ENCODE peak calls at places on chromosome X, in nine cellular contexts. One of them, this sample, is unnamed.

GRCh38 chrX:17511556-17511955 is 136.6 kb downstream of the NHS start:
- DNase-seq in Peyer's patch: no peak
- DNase-seq in WERI-Rb-1: no peak
- DNase-seq in heart left ventricle: no peak
- DNase-seq in pancreas: no peak
- DNase-seq in SK-N-SH: no peak
- DNase-seq in uterus: no peak
- DNase-seq in right cardiac atrium: no peak
- DNase-seq in upper lobe of right lung: no peak
- DNase-seq in this sample: no peak

GRCh38 chrX:151505796-151506195 is 57.7 kb upstream of the PASD1 start:
- DNase-seq in Peyer's patch: no peak
- DNase-seq in right cardiac atrium: no peak
- DNase-seq in WERI-Rb-1: peak; percentile 82
- DNase-seq in upper lobe of right lung: no peak
- DNase-seq in SK-N-SH: peak; percentile 4
- DNase-seq in pancreas: no peak
- DNase-seq in heart left ventricle: peak; percentile 28
- DNase-seq in uterus: no peak
- DNase-seq in this sample: no peak

GRCh38 chrX:37425370-37425769 is 76.2 kb downstream of the PRRG1 start:
- DNase-seq in Peyer's patch: no peak
- DNase-seq in uterus: no peak
- DNase-seq in right cardiac atrium: no peak
- DNase-seq in SK-N-SH: no peak
- DNase-seq in WERI-Rb-1: no peak
- DNase-seq in pancreas: no peak
- DNase-seq in heart left ventricle: no peak
- DNase-seq in upper lobe of right lung: no peak
- DNase-seq in this sample: no peak

GRCh38 chrX:77505227-77505626 is 58.0 kb downstream of the FGF16 start:
- DNase-seq in uterus: no peak
- DNase-seq in upper lobe of right lung: no peak
- DNase-seq in WERI-Rb-1: no peak
- DNase-seq in Peyer's patch: no peak
- DNase-seq in pancreas: no peak
- DNase-seq in right cardiac atrium: no peak
- DNase-seq in SK-N-SH: no peak
- DNase-seq in heart left ventricle: no peak
- DNase-seq in this sample: no peak

GRCh38 chrX:131837325-131837724 is 185.8 kb upstream of the STK26 start:
- DNase-seq in upper lobe of right lung: no peak
- DNase-seq in heart left ventricle: no peak
- DNase-seq in SK-N-SH: no peak
- DNase-seq in Peyer's patch: no peak
- DNase-seq in WERI-Rb-1: no peak
- DNase-seq in right cardiac atrium: no peak
- DNase-seq in pancreas: no peak
- DNase-seq in uterus: no peak
- DNase-seq in this sample: no peak

GRCh38 chrX:141632124-141632523 is 42.6 kb downstream of the SPANXA2 start:
- DNase-seq in WERI-Rb-1: no peak
- DNase-seq in uterus: no peak
- DNase-seq in heart left ventricle: no peak
- DNase-seq in right cardiac atrium: no peak
- DNase-seq in upper lobe of right lung: no peak
- DNase-seq in SK-N-SH: no peak
- DNase-seq in pancreas: no peak
- DNase-seq in Peyer's patch: no peak
- DNase-seq in this sample: no peak

GRCh38 chrX:19334945-19335626 is 8.6 kb upstream of the PDHA1 start:
- DNase-seq in Peyer's patch: no peak
- DNase-seq in right cardiac atrium: no peak
- DNase-seq in SK-N-SH: no peak
- DNase-seq in pancreas: no peak
- DNase-seq in uterus: no peak
- DNase-seq in WERI-Rb-1: peak; percentile 44
- DNase-seq in heart left ventricle: no peak
- DNase-seq in upper lobe of right lung: no peak
- DNase-seq in this sample: no peak

GRCh38 chrX:153717445-153717844 is 6.7 kb downstream of the BCAP31 start:
- DNase-seq in uterus: no peak
- DNase-seq in upper lobe of right lung: no peak
- DNase-seq in pancreas: no peak
- DNase-seq in right cardiac atrium: no peak
- DNase-seq in Peyer's patch: no peak
- DNase-seq in WERI-Rb-1: no peak
- DNase-seq in SK-N-SH: no peak
- DNase-seq in heart left ventricle: no peak
- DNase-seq in this sample: no peak

GRCh38 chrX:10001496-10001895 is 34.3 kb downstream of the CLDN34 start:
- DNase-seq in WERI-Rb-1: no peak
- DNase-seq in uterus: no peak
- DNase-seq in upper lobe of right lung: no peak
- DNase-seq in SK-N-SH: no peak
- DNase-seq in pancreas: no peak
- DNase-seq in right cardiac atrium: no peak
- DNase-seq in heart left ventricle: no peak
- DNase-seq in Peyer's patch: no peak
- DNase-seq in this sample: no peak

GRCh38 chrX:75603833-75604232 is 81.0 kb upstream of the ZDHHC15 start:
- DNase-seq in right cardiac atrium: no peak
- DNase-seq in upper lobe of right lung: no peak
- DNase-seq in pancreas: no peak
- DNase-seq in uterus: no peak
- DNase-seq in SK-N-SH: peak; percentile 42
- DNase-seq in WERI-Rb-1: no peak
- DNase-seq in Peyer's patch: no peak
- DNase-seq in heart left ventricle: no peak
- DNase-seq in this sample: no peak

GRCh38 chrX:118594697-118595420 is 99.2 kb downstream of the DOCK11 start:
- DNase-seq in heart left ventricle: no peak
- DNase-seq in right cardiac atrium: no peak
- DNase-seq in pancreas: no peak
- DNase-seq in Peyer's patch: no peak
- DNase-seq in uterus: no peak
- DNase-seq in SK-N-SH: no peak
- DNase-seq in WERI-Rb-1: no peak
- DNase-seq in upper lobe of right lung: no peak
- DNase-seq in this sample: no peak

GRCh38 chrX:40152173-40152705 is 54.5 kb upstream of the BCOR start:
- DNase-seq in heart left ventricle: peak; percentile 57
- DNase-seq in pancreas: peak; percentile 49
- DNase-seq in WERI-Rb-1: no peak
- DNase-seq in SK-N-SH: peak; percentile 64
- DNase-seq in right cardiac atrium: no peak
- DNase-seq in upper lobe of right lung: peak; percentile 74
- DNase-seq in Peyer's patch: no peak
- DNase-seq in uterus: no peak
- DNase-seq in this sample: no peak

DNA sequence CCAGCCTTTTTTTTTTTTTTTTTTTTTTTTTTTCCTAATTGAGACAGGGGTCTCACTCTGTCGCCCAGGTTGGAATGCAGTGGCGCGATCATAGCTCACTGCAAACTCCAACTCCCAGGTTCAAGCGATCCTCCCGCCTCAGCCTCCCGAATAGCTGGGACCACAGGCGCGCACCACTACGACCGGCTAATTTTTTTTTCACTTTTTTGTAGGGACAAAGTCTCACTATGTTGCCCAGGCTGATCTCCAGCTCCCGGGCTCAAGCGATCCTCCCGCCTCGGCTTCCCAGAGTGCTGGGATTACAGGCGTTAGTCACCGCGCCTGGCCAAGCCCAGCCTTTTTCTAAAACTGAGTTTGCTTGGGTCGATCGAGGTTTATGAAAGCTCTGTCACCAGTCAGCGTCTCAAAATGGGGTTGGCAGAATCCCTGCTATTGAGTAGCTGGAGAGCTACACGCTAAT is 1.3 kb upstream of the OTUD5 start:
- DNase-seq in Peyer's patch: peak; percentile 70
- DNase-seq in uterus: peak; percentile 51
- DNase-seq in heart left ventricle: peak; percentile 50
- DNase-seq in SK-N-SH: no peak
- DNase-seq in pancreas: peak; percentile 53
- DNase-seq in upper lobe of right lung: peak; percentile 64
- DNase-seq in WERI-Rb-1: peak; percentile 30
- DNase-seq in right cardiac atrium: peak; percentile 62
- DNase-seq in this sample: peak; percentile 19
- H3K9me3 ChIP-seq in Peyer's patch: no peaks in the 10 kb centered on the region
- H3K9me3 ChIP-seq in uterus: no peaks in the 10 kb centered on the region
- H3K9me3 ChIP-seq in heart left ventricle: no peaks in the 10 kb centered on the region
- H3K9me3 ChIP-seq in SK-N-SH: no peaks in the 10 kb centered on the region
- H3K9me3 ChIP-seq in pancreas: no peaks in the 10 kb centered on the region
- H3K9me3 ChIP-seq in upper lobe of right lung: no peaks in the 10 kb centered on the region
- H3K9me3 ChIP-seq in WERI-Rb-1: peaks cover 5% of the 10 kb centered on the region
- H3K9me3 ChIP-seq in right cardiac atrium: no peaks in the 10 kb centered on the region
- H3K9me3 ChIP-seq in this sample: no peaks in the 10 kb centered on the region

GRCh38 chrX:149630681-149631292 is 805 bp downstream of the TMEM185A start:
- DNase-seq in upper lobe of right lung: no peak
- DNase-seq in WERI-Rb-1: no peak
- DNase-seq in uterus: no peak
- DNase-seq in pancreas: no peak
- DNase-seq in Peyer's patch: no peak
- DNase-seq in SK-N-SH: peak; percentile 37
- DNase-seq in right cardiac atrium: no peak
- DNase-seq in heart left ventricle: no peak
- DNase-seq in this sample: no peak

GRCh38 chrX:149628280-149628679 is 3.3 kb downstream of the TMEM185A start:
- DNase-seq in Peyer's patch: no peak
- DNase-seq in heart left ventricle: no peak
- DNase-seq in uterus: no peak
- DNase-seq in pancreas: no peak
- DNase-seq in WERI-Rb-1: no peak
- DNase-seq in upper lobe of right lung: no peak
- DNase-seq in SK-N-SH: no peak
- DNase-seq in right cardiac atrium: no peak
- DNase-seq in this sample: no peak

GRCh38 chrX:149628768-149629167 is 2.8 kb downstream of the TMEM185A start:
- DNase-seq in pancreas: no peak
- DNase-seq in heart left ventricle: no peak
- DNase-seq in upper lobe of right lung: no peak
- DNase-seq in uterus: no peak
- DNase-seq in SK-N-SH: no peak
- DNase-seq in Peyer's patch: no peak
- DNase-seq in WERI-Rb-1: no peak
- DNase-seq in right cardiac atrium: no peak
- DNase-seq in this sample: no peak

GRCh38 chrX:149631293-149632165 is at the start of gene TMEM185A:
- DNase-seq in right cardiac atrium: peak; percentile 76
- DNase-seq in SK-N-SH: peak; percentile 88
- DNase-seq in heart left ventricle: peak; percentile 80
- DNase-seq in uterus: peak; percentile 47
- DNase-seq in Peyer's patch: peak; percentile 79
- DNase-seq in WERI-Rb-1: peak; percentile 73
- DNase-seq in pancreas: peak; percentile 72
- DNase-seq in upper lobe of right lung: peak; percentile 86
- DNase-seq in this sample: no peak

DNA sequence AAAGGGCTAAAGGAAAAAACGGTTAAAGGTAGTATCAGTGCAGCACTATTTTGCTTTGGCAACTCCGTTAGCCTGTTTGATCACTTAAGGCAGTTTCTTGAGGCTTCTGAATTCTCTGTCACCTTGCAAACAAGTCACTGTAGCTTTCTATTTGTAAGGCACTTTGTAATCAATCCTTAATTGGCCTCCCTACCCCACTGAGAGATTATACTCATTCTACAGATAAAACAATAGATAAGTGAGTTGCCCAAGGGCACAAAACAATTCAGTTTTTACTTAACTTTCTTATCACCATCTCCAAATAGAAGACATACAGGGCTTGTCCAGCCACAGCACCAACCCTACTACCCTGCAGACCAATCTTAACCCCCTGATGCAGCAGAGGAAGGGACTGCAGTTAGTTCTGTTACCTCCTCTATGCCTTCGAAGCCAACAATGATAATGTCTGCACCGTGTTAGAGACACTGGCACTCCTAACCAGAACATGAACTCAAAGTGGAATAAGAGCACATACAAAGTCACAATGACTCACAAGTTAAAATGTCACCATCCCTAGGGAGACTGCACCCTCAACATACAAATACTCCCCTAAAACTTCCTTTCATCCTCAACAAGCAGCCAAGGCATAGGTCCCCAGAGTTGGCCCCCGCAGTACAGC is 1.7 kb downstream of the TMEM185A start:
- DNase-seq in right cardiac atrium: no peak
- DNase-seq in pancreas: no peak
- DNase-seq in SK-N-SH: no peak
- DNase-seq in uterus: no peak
- DNase-seq in upper lobe of right lung: no peak
- DNase-seq in WERI-Rb-1: no peak
- DNase-seq in heart left ventricle: no peak
- DNase-seq in Peyer's patch: no peak
- DNase-seq in this sample: no peak
- H3K4me3 ChIP-seq in right cardiac atrium: peak overlapping the region; percentile 62
- H3K4me3 ChIP-seq in pancreas: no peak overlapping the region
- H3K4me3 ChIP-seq in SK-N-SH: peak overlapping the region; percentile 64
- H3K4me3 ChIP-seq in uterus: no peak overlapping the region
- H3K4me3 ChIP-seq in upper lobe of right lung: no peak overlapping the region
- H3K4me3 ChIP-seq in WERI-Rb-1: no peak overlapping the region
- H3K4me3 ChIP-seq in heart left ventricle: peak overlapping the region; percentile 71
- H3K4me3 ChIP-seq in Peyer's patch: no peak overlapping the region
- H3K4me3 ChIP-seq in this sample: no peak overlapping the region

DNA sequence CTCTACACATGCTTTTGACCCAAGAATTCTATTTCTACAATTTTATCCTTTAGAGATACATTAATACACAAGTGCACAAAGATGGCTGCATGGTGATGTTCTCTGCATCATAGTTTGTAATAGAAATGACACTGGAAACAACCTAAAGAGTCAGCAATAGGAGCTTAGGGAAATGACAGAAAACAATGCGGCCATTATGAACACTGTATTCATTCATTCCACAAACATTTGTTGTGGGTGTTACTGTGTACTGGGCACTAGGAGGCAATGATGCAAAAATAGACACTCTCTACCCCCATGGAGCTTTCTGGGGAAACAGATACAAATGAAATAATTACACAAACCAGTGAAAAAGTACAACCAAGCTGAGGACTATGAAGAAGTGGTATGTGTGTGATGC is 32.0 kb downstream of the IDS start:
- DNase-seq in right cardiac atrium: no peak
- DNase-seq in uterus: no peak
- DNase-seq in upper lobe of right lung: no peak
- DNase-seq in pancreas: no peak
- DNase-seq in Peyer's patch: no peak
- DNase-seq in SK-N-SH: no peak
- DNase-seq in WERI-Rb-1: no peak
- DNase-seq in heart left ventricle: no peak
- DNase-seq in this sample: no peak
- H3K9me3 ChIP-seq in right cardiac atrium: no peaks in the 10 kb centered on the region
- H3K9me3 ChIP-seq in uterus: no peaks in the 10 kb centered on the region
- H3K9me3 ChIP-seq in upper lobe of right lung: no peaks in the 10 kb centered on the region
- H3K9me3 ChIP-seq in pancreas: no peaks in the 10 kb centered on the region
- H3K9me3 ChIP-seq in Peyer's patch: no peaks in the 10 kb centered on the region
- H3K9me3 ChIP-seq in SK-N-SH: no peaks in the 10 kb centered on the region
- H3K9me3 ChIP-seq in WERI-Rb-1: no peaks in the 10 kb centered on the region
- H3K9me3 ChIP-seq in heart left ventricle: no peaks in the 10 kb centered on the region
- H3K9me3 ChIP-seq in this sample: no peaks in the 10 kb centered on the region

DNA sequence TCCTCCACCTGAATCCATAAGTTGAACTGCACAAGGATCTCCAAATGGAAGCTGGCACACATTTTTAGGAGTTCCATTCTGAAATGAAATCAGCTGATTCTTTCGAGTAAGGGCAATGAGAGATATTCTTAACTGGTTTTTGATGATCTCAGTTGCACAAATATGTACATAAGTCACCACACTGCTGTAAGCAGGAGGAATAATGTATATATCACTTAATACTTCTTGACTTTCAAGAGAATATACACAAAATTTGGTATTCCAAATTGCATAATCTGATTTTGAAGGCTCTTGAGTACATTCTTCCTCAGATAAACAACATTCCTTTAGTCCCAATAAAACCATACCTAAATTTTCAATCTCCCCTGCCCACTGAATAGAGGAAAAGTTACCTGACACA is 8.2 kb downstream of the FANCB start:
- DNase-seq in SK-N-SH: no peak
- DNase-seq in WERI-Rb-1: no peak
- DNase-seq in uterus: no peak
- DNase-seq in pancreas: no peak
- DNase-seq in upper lobe of right lung: no peak
- DNase-seq in heart left ventricle: no peak
- DNase-seq in right cardiac atrium: no peak
- DNase-seq in Peyer's patch: no peak
- DNase-seq in this sample: no peak
- H3K4me3 ChIP-seq in SK-N-SH: no peak overlapping the region
- H3K4me3 ChIP-seq in WERI-Rb-1: no peak overlapping the region
- H3K4me3 ChIP-seq in uterus: no peak overlapping the region
- H3K4me3 ChIP-seq in pancreas: no peak overlapping the region
- H3K4me3 ChIP-seq in upper lobe of right lung: no peak overlapping the region
- H3K4me3 ChIP-seq in heart left ventricle: no peak overlapping the region
- H3K4me3 ChIP-seq in right cardiac atrium: no peak overlapping the region
- H3K4me3 ChIP-seq in Peyer's patch: no peak overlapping the region
- H3K4me3 ChIP-seq in this sample: no peak overlapping the region

This sample was measured in thoracic aorta.